ENCODE peak calls at places on chromosomes 13 and 19, in five cellular contexts. S is aorta, I is ascending aorta, E is IMR-90, J is tibial artery. B is an unnamed sample.

GRCh38 chr19:18700501-18701249 is 17.2 kb downstream of the CRTC1 start:
- DNase-seq in S (peak), I (peak), E (peak), J (peak), B (peak)

GRCh38 chr13:53161231-53161630 is 132.6 kb downstream of the OLFM4 start:
- DNase-seq in S (no peak), I (no peak), E (no peak), J (no peak), B (no peak)

GRCh38 chr13:47337781-47338507 is 441.1 kb upstream of the HTR2A start:
- DNase-seq in S (no peak), I (no peak), E (peak), J (no peak), B (no peak)

GRCh38 chr19:18348171-18348570 is 7.8 kb downstream of the PGPEP1 start:
- DNase-seq in S (no peak), I (no peak), E (no peak), J (no peak), B (no peak)

GRCh38 chr19:40284501-40285352 is at the start of gene AKT2:
- DNase-seq in S (peak), I (no peak), E (peak), J (peak), B (no peak)

GRCh38 chr13:50156722-50157121 is 141.5 kb downstream of the KCNRG start:
- DNase-seq in S (no peak), I (no peak), E (no peak), J (no peak), B (no peak)

GRCh38 chr13:93318538-93318937 is 91.9 kb downstream of the GPC6 start:
- DNase-seq in S (no peak), I (no peak), E (peak), J (no peak), B (no peak)

GRCh38 chr13:22903925-22904324 is 276.9 kb upstream of the SGCG start:
- DNase-seq in S (no peak), I (no peak), E (no peak), J (no peak), B (no peak)

GRCh38 chr19:30227071-30227621 is 145.0 kb upstream of the ZNF536 start:
- DNase-seq in S (no peak), I (no peak), E (no peak), J (no peak), B (no peak)

GRCh38 chr19:30648321-30648720 is 276.1 kb downstream of the ZNF536 start:
- DNase-seq in S (no peak), I (peak), E (peak), J (no peak), B (no peak)

GRCh38 chr19:28245937-28246336 is 967.0 kb downstream of the UQCRFS1 start:
- DNase-seq in S (no peak), I (no peak), E (no peak), J (no peak), B (no peak)

GRCh38 chr13:27967203-27967735 is 1.8 kb downstream of the CDX2 start:
- DNase-seq in S (no peak), I (no peak), E (no peak), J (no peak), B (no peak)

GRCh38 chr13:27967736-27968315 is 1.3 kb downstream of the CDX2 start:
- DNase-seq in S (no peak), I (no peak), E (no peak), J (no peak), B (no peak)

GRCh38 chr13:27969073-27969865 is at the start of gene CDX2:
- DNase-seq in S (no peak), I (peak), E (no peak), J (no peak), B (no peak)

GRCh38 chr13:27969866-27970229 is 733 bp upstream of the CDX2 start:
- DNase-seq in S (no peak), I (peak), E (no peak), J (no peak), B (no peak)

DNA sequence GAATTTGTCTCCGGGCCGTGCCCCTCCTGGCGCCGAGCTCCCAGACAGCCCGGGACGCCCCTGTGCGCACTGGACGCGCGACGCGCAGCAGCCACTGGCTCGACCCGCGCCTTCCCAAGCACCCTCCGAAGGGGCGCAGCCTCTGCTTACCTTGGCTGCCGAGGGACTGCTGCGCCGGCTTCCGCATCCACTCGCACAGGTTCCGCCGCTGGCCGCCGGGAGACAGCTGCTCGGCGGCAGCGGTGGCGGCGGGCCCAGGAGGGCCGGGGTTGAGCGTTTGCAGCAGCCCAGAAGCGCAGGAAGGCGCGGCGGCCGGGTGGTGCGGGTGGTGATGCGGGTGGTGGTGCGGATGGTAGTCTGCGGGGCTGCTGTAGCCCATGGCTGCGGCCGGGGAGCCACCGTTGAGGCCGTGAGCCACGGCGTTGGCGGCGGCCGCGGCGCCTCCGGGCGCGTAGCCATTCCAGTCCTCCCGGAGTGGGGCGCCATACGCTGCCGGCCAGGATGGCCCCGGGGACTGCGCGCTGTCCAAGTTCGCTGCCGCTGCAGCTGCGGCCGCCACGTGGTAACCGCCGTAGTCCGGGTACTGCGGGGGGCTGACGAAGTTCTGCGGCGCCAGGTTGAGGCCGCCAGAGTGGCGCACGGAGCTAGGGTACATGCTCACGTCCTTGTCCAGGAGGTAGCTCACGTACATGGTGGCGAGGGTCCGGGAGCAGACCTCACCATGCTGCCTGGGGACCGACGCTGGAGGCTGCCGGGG is 621 bp downstream of the CDX2 start:
- DNase-seq in S (no peak), I (peak), E (no peak), J (no peak), B (no peak)
- H3K4me3 ChIP-seq in S (no peak), I (peak), E (no peak), J (no peak), B (peak)

GRCh38 chr13:34078334-34078999 is 260.5 kb downstream of the RFC3 start:
- DNase-seq in S (no peak), I (no peak), E (no peak), J (no peak), B (no peak)
- H3K4me3 ChIP-seq in S (no peak), I (no peak), E (no peak), J (no peak), B (no peak)

DNA sequence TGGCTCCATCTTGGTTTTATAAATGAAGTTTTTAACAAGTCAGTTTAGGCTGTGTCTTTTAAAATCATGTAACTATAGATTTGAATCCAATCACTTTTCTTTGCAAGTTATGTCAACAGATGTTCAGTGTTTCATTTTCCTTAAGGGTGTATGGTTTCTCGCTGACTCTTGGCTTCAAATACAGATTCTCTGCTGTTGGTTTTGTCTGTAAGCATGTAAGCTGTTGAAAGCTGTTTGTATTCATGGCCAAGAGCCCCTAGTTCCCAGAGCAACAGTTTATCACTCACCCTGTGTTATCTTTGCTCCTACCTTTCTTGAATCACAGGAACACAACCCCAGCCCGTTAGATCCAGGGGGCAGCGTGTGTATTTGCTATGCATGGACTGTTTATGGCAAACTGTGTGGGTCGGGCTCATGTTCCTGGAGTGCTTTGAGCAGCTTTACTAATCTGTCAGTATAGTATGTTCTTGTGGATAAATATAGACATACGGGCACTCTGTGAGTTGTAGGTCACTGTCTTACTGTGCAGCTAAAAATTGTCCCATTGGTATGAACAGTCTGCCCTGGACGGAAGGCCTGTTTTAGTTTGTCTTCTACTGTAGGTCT is 28.8 kb downstream of the FRY start:
- DNase-seq in S (no peak), I (no peak), E (peak), J (no peak), B (no peak)
- H3K4me3 ChIP-seq in S (no peak), I (no peak), E (no peak), J (no peak), B (no peak)

DNA sequence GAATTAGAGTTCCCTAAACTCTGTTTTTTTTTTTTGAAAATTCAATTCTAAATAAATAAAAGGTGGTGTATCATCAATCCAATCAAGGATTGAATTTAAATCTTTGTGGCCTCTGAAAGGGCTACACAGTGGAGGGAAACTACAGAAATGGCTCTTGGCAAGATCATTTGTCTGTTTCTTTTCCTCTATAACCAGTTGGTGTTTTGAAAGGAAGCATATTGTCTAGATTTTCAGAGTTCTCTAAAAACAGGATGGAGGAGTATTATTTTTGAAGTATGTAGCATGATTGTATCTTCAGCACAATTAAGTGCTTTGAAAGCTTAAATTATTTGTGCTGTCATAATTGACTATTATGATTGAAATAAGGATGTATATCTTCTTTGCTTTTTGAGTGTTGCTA is 29.8 kb downstream of the WASF3 start:
- DNase-seq in S (no peak), I (no peak), E (no peak), J (no peak), B (no peak)
- H3K4me3 ChIP-seq in S (no peak), I (no peak), E (no peak), J (no peak), B (no peak)

DNA sequence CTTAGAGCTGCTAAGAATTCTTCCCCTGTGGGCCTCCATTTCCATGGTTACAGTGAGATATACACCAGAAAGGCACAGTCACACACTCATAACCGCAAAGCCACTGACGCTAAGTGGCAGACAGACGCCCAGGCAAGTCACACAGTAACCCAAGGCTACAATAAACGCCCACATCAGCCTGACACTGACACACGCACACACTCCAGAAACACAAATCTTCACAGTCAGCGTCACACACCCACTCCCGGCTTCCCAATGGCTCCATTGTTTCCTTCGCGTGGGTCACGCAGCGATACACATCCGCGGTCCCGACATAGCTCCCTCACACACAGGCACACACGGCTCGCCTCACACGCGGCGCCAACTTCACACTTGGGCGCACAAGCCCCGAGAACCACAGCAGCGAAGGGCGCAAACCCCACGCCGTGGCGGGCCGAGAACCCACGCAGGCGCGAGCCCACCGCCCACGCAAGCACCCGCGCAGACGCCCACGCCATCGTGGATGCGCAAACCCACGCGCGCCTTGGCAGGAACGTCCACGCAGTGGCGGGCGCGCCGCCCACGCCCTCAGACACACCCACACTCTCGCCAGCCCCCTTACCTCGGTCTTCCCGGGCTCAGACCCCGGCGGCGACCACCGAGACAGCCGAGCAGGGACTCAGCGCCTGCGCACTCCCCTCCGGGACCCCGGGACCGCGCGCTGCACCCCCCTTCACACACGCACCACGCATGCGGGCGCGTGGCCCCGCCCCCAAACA is at the start of gene ZNF667:
- DNase-seq in S (peak), I (no peak), E (peak), J (no peak), B (no peak)
- H3K4me3 ChIP-seq in S (peak), I (peak), E (peak), J (peak), B (peak)

DNA sequence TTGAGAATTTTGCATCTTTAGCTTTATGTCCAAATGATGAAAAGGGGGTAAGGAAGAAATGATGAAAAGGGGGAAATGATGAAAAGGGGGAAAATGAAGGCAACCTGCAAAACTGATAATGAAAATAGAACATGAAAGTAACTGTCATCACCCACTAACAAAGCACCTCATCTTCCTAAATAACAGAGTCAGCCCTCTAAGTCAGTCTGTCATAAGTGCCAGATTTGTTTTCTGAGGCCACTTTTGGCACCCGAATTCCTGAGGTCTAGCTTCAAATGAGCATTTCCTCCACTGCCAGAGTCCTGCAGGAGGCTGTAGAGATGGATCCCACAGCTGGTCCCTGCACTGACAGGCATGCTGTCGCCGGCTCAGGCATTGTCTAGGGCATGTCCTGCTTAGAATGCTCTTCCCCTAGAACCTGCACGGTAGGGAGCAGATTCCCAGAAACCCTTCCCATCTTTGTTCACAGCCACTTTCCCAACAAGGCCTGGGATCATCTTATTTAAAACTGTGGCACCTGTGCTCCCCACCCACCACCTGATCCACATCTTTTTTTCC is 25.3 kb downstream of the RAP2A start:
- DNase-seq in S (no peak), I (no peak), E (no peak), J (no peak), B (no peak)
- H3K4me3 ChIP-seq in S (no peak), I (no peak), E (no peak), J (no peak), B (no peak)

B was measured in esophagus squamous epithelium.